ENCODE peak calls at places on chromosomes 3 and 15, in seven cellular contexts. U, E, M, G, K, I and N are unnamed samples.

GRCh38 chr3:153614131-153614530 is 452.1 kb downstream of the RAP2B start:
- DNase-seq in U (no peak), E (no peak), M (no peak), G (no peak), K (no peak), I (no peak), N (no peak)

GRCh38 chr3:5053021-5053831 is 68.9 kb upstream of the ARL8B start:
- DNase-seq in U (peak; percentile 78), E (peak; percentile 43), M (peak; percentile 23), G (no peak), K (no peak), I (no peak), N (peak; percentile 83)

GRCh38 chr3:188061133-188061532 is 92.8 kb upstream of the LPP start:
- DNase-seq in U (peak; percentile 85), E (peak; percentile 38), M (peak; percentile 93), G (peak; percentile 66), K (peak; percentile 65), I (peak; percentile 37), N (no peak)

GRCh38 chr3:9168230-9168629 is 81.2 kb downstream of the SRGAP3 start:
- DNase-seq in U (peak; percentile 3), E (peak; percentile 41), M (peak; percentile 48), G (no peak), K (peak; percentile 65), I (peak; percentile 49), N (peak; percentile 78)

GRCh38 chr15:27681038-27681437 is 418.1 kb downstream of the OCA2 start:
- DNase-seq in U (no peak), E (no peak), M (peak; percentile 51), G (no peak), K (peak; percentile 79), I (no peak), N (peak; percentile 72)

GRCh38 chr15:40146037-40146436 is 14.8 kb upstream of the BUB1B start:
- DNase-seq in U (peak; percentile 59), E (no peak), M (peak; percentile 58), G (peak; percentile 39), K (no peak), I (no peak), N (no peak)

GRCh38 chr3:99578339-99578970 is 59.9 kb upstream of the COL8A1 start:
- DNase-seq in U (peak; percentile 69), E (no peak), M (no peak), G (no peak), K (no peak), I (no peak), N (no peak)

GRCh38 chr15:46304320-46304719 is 669.5 kb downstream of the SQOR start:
- DNase-seq in U (no peak), E (peak; percentile 15), M (peak; percentile 66), G (peak; percentile 18), K (no peak), I (no peak), N (no peak)

GRCh38 chr3:66754613-66755012 is 243.5 kb upstream of the KBTBD8 start:
- DNase-seq in U (no peak), E (no peak), M (no peak), G (no peak), K (no peak), I (no peak), N (no peak)

GRCh38 chr3:8445861-8446260 is 55.8 kb upstream of the LMCD1 start:
- DNase-seq in U (peak; percentile 99), E (peak; percentile 68), M (no peak), G (peak; percentile 76), K (no peak), I (no peak), N (no peak)

GRCh38 chr3:23162939-23163338 is 40.2 kb upstream of the UBE2E2 start:
- DNase-seq in U (no peak), E (peak; percentile 24), M (no peak), G (no peak), K (no peak), I (no peak), N (no peak)

GRCh38 chr3:184227481-184227935 is 1.9 kb upstream of the VWA5B2 start:
- DNase-seq in U (no peak), E (no peak), M (peak; percentile 56), G (peak; percentile 62), K (peak; percentile 80), I (peak; percentile 47), N (no peak)

GRCh38 chr15:101099183-101099582 is 152.7 kb downstream of the CHSY1 start:
- DNase-seq in U (no peak), E (no peak), M (no peak), G (no peak), K (no peak), I (no peak), N (no peak)

GRCh38 chr3:104392327-104392726 is 974.4 kb upstream of the ALCAM start:
- DNase-seq in U (no peak), E (no peak), M (peak; percentile 26), G (no peak), K (no peak), I (no peak), N (no peak)

GRCh38 chr15:89377042-89377841 is 42.6 kb upstream of the POLG start:
- DNase-seq in U (no peak), E (no peak), M (no peak), G (no peak), K (no peak), I (no peak), N (no peak)

GRCh38 chr3:196996454-196997265 is 28.0 kb upstream of the PIGZ start:
- DNase-seq in U (no peak), E (no peak), M (no peak), G (no peak), K (no peak), I (peak; percentile 27), N (peak; percentile 59)